ENCODE peak calls at places on chromosomes 6 and 20, in six cellular contexts. N is cardiac fibroblast; Z is effector memory CD8-positive, alpha-beta T cell; X is activated T-helper 9 cell treated with anti-CD3 and anti-CD28 coated beads, Interleukin-2, amount 50 U/mL, for 16 hours; Y is lower leg skin; H is NCI-H774. K is an unnamed sample.

GRCh38 chr20:13101276-13101675 is 92.5 kb downstream of the SPTLC3 start:
- DNase-seq in N (no peak), Y (no peak), X (no peak), H (no peak), Z (no peak), K (no peak)

GRCh38 chr6:100267721-100268123 is 197.0 kb downstream of the SIM1 start:
- DNase-seq in Z (no peak), Y (no peak), X (no peak), N (peak; percentile 43), H (no peak), K (no peak)

GRCh38 chr6:131159578-131159977 is 24.3 kb downstream of the AKAP7 start:
- DNase-seq in H (no peak), N (peak; percentile 53), Y (no peak), X (no peak), Z (no peak), K (no peak)

GRCh38 chr6:37985355-37985754 is 165.8 kb downstream of the ZFAND3 start:
- DNase-seq in Y (no peak), X (peak; percentile 10), N (no peak), H (no peak), Z (peak; percentile 2), K (no peak)

GRCh38 chr6:169344651-169345050 is 91.0 kb upstream of the THBS2 start:
- DNase-seq in Y (no peak), H (no peak), Z (no peak), N (no peak), X (no peak), K (no peak)

GRCh38 chr20:59046862-59047261 is 4.3 kb upstream of the PRELID3B start:
- DNase-seq in H (no peak), X (no peak), Z (no peak), Y (no peak), N (no peak), K (no peak)

GRCh38 chr6:11772109-11772830 is 6.3 kb downstream of the ADTRP start:
- DNase-seq in X (no peak), N (peak; percentile 97), Z (no peak), Y (peak; percentile 71), H (no peak), K (no peak)

GRCh38 chr6:83381949-83382348 is 48.9 kb downstream of the ME1 start:
- DNase-seq in X (no peak), H (no peak), Z (no peak), Y (no peak), N (no peak), K (no peak)

GRCh38 chr6:158481612-158482473 is 78.0 kb upstream of the TMEM181 start:
- DNase-seq in H (no peak), N (peak; percentile 85), Z (no peak), Y (no peak), X (no peak), K (no peak)

GRCh38 chr20:22775671-22776139 is 191.3 kb upstream of the FOXA2 start:
- DNase-seq in Z (no peak), H (no peak), Y (no peak), X (no peak), N (peak; percentile 92), K (no peak)

GRCh38 chr6:168122521-168122920 is 43.5 kb upstream of the FRMD1 start:
- DNase-seq in X (no peak), N (no peak), H (no peak), Y (peak; percentile 4), Z (no peak), K (no peak)

GRCh38 chr6:163356324-163356723 is 58.2 kb upstream of the QKI start:
- DNase-seq in N (peak; percentile 89), X (no peak), Z (no peak), Y (peak; percentile 53), H (no peak), K (peak; percentile 81)

GRCh38 chr6:83038246-83038645 is 27.4 kb downstream of the UBE3D start:
- DNase-seq in X (no peak), Y (no peak), Z (no peak), H (no peak), N (no peak), K (no peak)

GRCh38 chr20:24542721-24543120 is 73.3 kb downstream of the SYNDIG1 start:
- DNase-seq in H (no peak), Z (no peak), N (no peak), X (no peak), Y (no peak), K (no peak)

GRCh38 chr6:159494633-159495023 is 198.4 kb downstream of the SOD2 start:
- DNase-seq in X (no peak), Y (no peak), N (no peak), Z (no peak), H (no peak), K (no peak)

GRCh38 chr6:31402324-31403282 is 792 bp upstream of the MICA start:
- DNase-seq in Y (peak; percentile 32), N (peak; percentile 48), X (no peak), Z (peak; percentile 28), H (no peak), K (no peak)

GRCh38 chr6:44620922-44621321 is 233.4 kb downstream of the CDC5L start:
- DNase-seq in X (no peak), Y (no peak), N (no peak), Z (no peak), H (no peak), K (no peak)

GRCh38 chr20:17835941-17836861 is 132.4 kb downstream of the SNX5 start:
- DNase-seq in H (no peak), N (peak; percentile 93), Z (no peak), X (no peak), Y (peak; percentile 66), K (peak; percentile 82)

GRCh38 chr6:144346719-144347446 is 61.7 kb downstream of the UTRN start:
- DNase-seq in H (no peak), N (peak; percentile 88), Y (no peak), Z (no peak), X (no peak), K (no peak)

GRCh38 chr20:52193133-52193532 is 1.6 kb upstream of the ZFP64 start:
- DNase-seq in H (peak; percentile 39), N (no peak), X (no peak), Y (no peak), Z (no peak), K (no peak)

GRCh38 chr6:3797231-3798200 is 46.0 kb upstream of the PXDC1 start:
- DNase-seq in Y (no peak), Z (no peak), X (no peak), N (peak; percentile 91), H (no peak), K (no peak)

GRCh38 chr20:17538517-17539170 is 7.5 kb upstream of the BFSP1 start:
- DNase-seq in Z (no peak), X (no peak), N (no peak), Y (no peak), H (no peak), K (no peak)

GRCh38 chr6:144653885-144654505 is 368.9 kb downstream of the UTRN start:
- DNase-seq in Y (no peak), Z (peak; percentile 11), N (no peak), H (no peak), X (no peak), K (no peak)

GRCh38 chr6:158408552-158409130 is 96.4 kb downstream of the TULP4 start:
- DNase-seq in Y (no peak), X (no peak), H (no peak), Z (no peak), N (peak; percentile 87), K (peak; percentile 78)

GRCh38 chr6:84193140-84193708 is 34.2 kb downstream of the CEP162 start:
- DNase-seq in H (no peak), Y (no peak), X (no peak), N (peak; percentile 78), Z (no peak), K (no peak)

GRCh38 chr20:55424968-55425367 is 580.4 kb downstream of the CBLN4 start:
- DNase-seq in Y (no peak), Z (no peak), H (no peak), X (no peak), N (no peak), K (no peak)

GRCh38 chr20:63549679-63550282 is 2.2 kb upstream of the SRMS start:
- DNase-seq in X (no peak), N (no peak), H (no peak), Z (no peak), Y (no peak), K (no peak)

GRCh38 chr6:44969446-44970175 is 358.5 kb upstream of the RUNX2 start:
- DNase-seq in H (no peak), Z (no peak), Y (no peak), X (no peak), N (peak; percentile 62), K (no peak)

GRCh38 chr20:46936415-46937139 is 41.9 kb downstream of the EYA2 start:
- DNase-seq in Z (no peak), N (no peak), H (no peak), Y (no peak), X (no peak), K (no peak)

GRCh38 chr6:158396136-158396535 is 83.9 kb downstream of the TULP4 start:
- DNase-seq in N (no peak), Y (no peak), X (no peak), H (peak; percentile 33), Z (no peak), K (no peak)

GRCh38 chr6:42279966-42280629 is 62.4 kb upstream of the MRPS10 start:
- DNase-seq in X (no peak), H (no peak), N (peak; percentile 66), Y (no peak), Z (no peak), K (no peak)

GRCh38 chr6:33699739-33700138 is 11.8 kb downstream of the UQCC2 start:
- DNase-seq in Y (no peak), Z (no peak), X (no peak), H (no peak), N (no peak), K (no peak)

GRCh38 chr6:28534880-28535279 is 9.2 kb downstream of the GPX5 start:
- DNase-seq in Y (no peak), N (no peak), Z (no peak), H (no peak), X (no peak), K (no peak)

GRCh38 chr6:52573295-52573694 is 3.6 kb downstream of the TRAM2 start:
- DNase-seq in N (peak; percentile 59), Z (no peak), X (no peak), Y (no peak), H (no peak), K (no peak)

GRCh38 chr20:10433014-10433622 is 904 bp downstream of the MKKS start:
- DNase-seq in Y (no peak), Z (no peak), X (no peak), H (no peak), N (peak; percentile 25), K (no peak)

GRCh38 chr20:48919882-48920526 is 1.5 kb upstream of the ARFGEF2 start:
- DNase-seq in Z (no peak), X (no peak), H (no peak), Y (no peak), N (no peak), K (peak; percentile 44)

GRCh38 chr20:24990810-24991252 is 1.7 kb downstream of the APMAP start:
- DNase-seq in N (no peak), H (no peak), Z (no peak), Y (no peak), X (no peak), K (peak; percentile 14)

GRCh38 chr6:36809933-36810844 is 29.1 kb downstream of the CPNE5 start:
- DNase-seq in X (no peak), H (no peak), Z (no peak), Y (no peak), N (no peak), K (no peak)